ENCODE peak calls at places on chromosomes 2 and 18, in nine cellular contexts. N is endothelial cell of umbilical vein, M is vagina, P is endodermal cell, K is neuronal stem cell, D is lower lobe of right lung, Y is bronchial epithelial cell, A is SK-N-SH, O is AG09309. G is an unnamed sample.

GRCh38 chr2:114610677-114611076 is 168.2 kb downstream of the DPP10 start:
- DNase-seq in N (no peak), M (no peak), P (peak; percentile 59), K (no peak), D (no peak), Y (peak; percentile 64), A (peak; percentile 0), O (no peak), G (no peak)

GRCh38 chr2:123808243-123808642 is 216.8 kb upstream of the CNTNAP5 start:
- DNase-seq in N (no peak), M (no peak), P (peak; percentile 81), K (no peak), D (no peak), Y (no peak), A (no peak), O (no peak), G (no peak)

GRCh38 chr18:58174285-58174684 is 130.3 kb downstream of the NEDD4L start:
- DNase-seq in N (no peak), M (no peak), P (peak; percentile 67), K (no peak), D (no peak), Y (no peak), A (no peak), O (no peak), G (no peak)

GRCh38 chr18:58496937-58497336 is 132.0 kb downstream of the ALPK2 start:
- DNase-seq in N (no peak), M (no peak), P (peak; percentile 83), K (no peak), D (no peak), Y (peak; percentile 20), A (no peak), O (no peak), G (no peak)

GRCh38 chr2:61898810-61899209 is 6.7 kb upstream of the COMMD1 start:
- DNase-seq in N (peak; percentile 30), M (no peak), P (no peak), K (no peak), D (no peak), Y (peak; percentile 36), A (peak; percentile 35), O (no peak), G (peak; percentile 46)

GRCh38 chr2:118310016-118310877 is 222.0 kb downstream of the INSIG2 start:
- DNase-seq in N (peak; percentile 48), M (no peak), P (peak; percentile 87), K (no peak), D (peak; percentile 40), Y (peak; percentile 28), A (peak; percentile 28), O (no peak), G (peak; percentile 56)

GRCh38 chr2:62340981-62341624 is 145.2 kb downstream of the B3GNT2 start:
- DNase-seq in N (no peak), M (no peak), P (peak; percentile 64), K (no peak), D (no peak), Y (peak; percentile 38), A (peak; percentile 69), O (no peak), G (peak; percentile 8)

GRCh38 chr18:69838620-69839411 is 108.9 kb downstream of the CD226 start:
- DNase-seq in N (no peak), M (no peak), P (peak; percentile 84), K (no peak), D (no peak), Y (no peak), A (peak; percentile 29), O (no peak), G (no peak)

GRCh38 chr2:96788393-96789244 is 27.4 kb upstream of the CNNM3 start:
- DNase-seq in N (no peak), M (no peak), P (no peak), K (no peak), D (no peak), Y (no peak), A (peak; percentile 80), O (no peak), G (peak; percentile 17)

DNA sequence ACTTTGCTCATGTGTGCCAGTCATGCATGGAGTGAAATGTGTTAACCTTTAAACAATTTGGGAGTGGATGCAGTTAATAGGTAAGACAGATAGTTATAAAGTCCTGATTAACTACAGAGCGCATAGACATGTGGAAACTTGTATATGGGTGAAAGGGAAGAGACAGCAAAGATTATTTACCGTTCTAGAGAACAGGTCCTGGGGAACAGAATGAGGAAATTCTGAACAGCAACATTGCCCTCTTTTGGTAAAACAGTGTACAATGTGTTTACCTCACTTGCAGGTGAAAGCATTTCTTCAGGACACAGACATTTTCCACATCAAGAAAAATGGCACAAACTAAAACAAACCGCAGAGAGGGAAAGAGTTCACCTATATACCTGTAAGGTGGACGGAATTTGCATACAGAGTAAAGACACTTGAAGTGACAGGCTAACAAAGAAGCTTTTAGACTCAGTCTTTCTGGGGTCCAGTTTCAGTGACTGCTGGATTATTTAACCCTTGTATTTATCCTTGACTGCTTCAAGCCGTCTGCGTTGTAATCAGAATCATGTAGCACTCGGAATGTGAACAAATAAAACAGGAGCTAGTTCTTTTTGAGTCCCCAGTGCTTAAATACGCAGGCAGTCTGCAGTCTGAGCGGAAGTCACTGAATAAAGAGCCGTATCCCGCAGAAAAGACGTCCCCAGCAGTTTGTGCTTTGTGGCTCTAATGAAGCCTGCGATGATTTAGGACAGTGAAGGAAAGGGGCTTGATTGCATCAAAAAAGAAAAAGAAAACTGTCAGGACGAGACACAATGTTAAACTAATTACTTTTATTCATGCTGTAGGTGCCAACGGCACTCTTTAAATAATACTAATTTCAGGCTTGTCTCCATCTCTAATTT is 364.8 kb upstream of the GALNT5 start:
- DNase-seq in N (peak; percentile 46), M (no peak), P (no peak), K (peak; percentile 41), D (no peak), Y (peak; percentile 96), A (peak; percentile 0), O (no peak), G (peak; percentile 48)
- H3K4me3 ChIP-seq in N (peak overlapping the region; percentile 56), M (peak overlapping the region; percentile 9), P (no peak overlapping the region), K (no peak overlapping the region), D (peak overlapping the region; percentile 30), Y (peak overlapping the region; percentile 36), A (peak overlapping the region; percentile 25), O (peak overlapping the region; percentile 23), G (peak overlapping the region; percentile 78)

DNA sequence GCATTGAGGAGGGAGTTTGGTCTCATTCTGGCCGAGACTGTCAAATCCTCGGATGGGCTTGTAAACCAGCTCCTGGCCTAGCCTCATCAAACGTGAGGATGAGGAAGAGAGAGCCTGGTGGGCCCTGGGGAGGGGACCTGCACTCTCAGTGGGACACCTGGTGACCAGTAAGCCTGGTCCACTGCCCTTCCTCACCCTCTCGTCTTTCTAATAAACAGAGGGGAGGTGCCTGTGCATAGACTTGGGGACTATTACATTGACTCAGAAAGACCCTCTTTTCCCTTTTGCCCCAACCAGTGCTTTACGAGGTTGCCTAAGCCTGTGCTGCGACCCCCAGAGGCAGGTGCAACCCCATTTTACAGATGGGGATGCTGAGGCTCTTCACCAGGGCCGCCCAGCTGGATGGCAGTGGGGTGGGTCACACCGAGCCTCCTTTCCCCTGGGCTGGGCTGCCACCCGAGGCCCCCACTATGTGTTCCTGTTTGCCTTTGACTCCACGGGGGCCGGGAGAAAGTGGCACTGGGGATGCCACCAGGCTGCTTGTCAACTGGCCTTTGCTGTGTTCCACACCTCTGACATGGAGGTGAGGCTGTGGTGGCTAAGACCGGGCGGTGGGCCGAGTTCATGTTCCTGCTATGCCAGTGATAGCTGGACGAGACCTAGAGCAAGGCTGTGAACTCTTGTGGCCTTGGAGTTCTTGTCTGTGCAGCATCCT is 85.9 kb downstream of the GLI2 start:
- DNase-seq in N (no peak), M (no peak), P (no peak), K (no peak), D (peak; percentile 23), Y (no peak), A (no peak), O (no peak), G (no peak)
- H3K4me3 ChIP-seq in N (no peak overlapping the region), M (no peak overlapping the region), P (no peak overlapping the region), K (no peak overlapping the region), D (no peak overlapping the region), Y (no peak overlapping the region), A (no peak overlapping the region), O (no peak overlapping the region), G (no peak overlapping the region)

GRCh38 chr2:128622371-128622770 is 303.7 kb upstream of the HS6ST1 start:
- DNase-seq in N (no peak), M (no peak), P (no peak), K (no peak), D (peak; percentile 72), Y (no peak), A (no peak), O (no peak), G (no peak)

GRCh38 chr2:128624956-128625355 is 306.3 kb upstream of the HS6ST1 start:
- DNase-seq in N (no peak), M (no peak), P (no peak), K (no peak), D (peak; percentile 21), Y (no peak), A (no peak), O (no peak), G (no peak)

GRCh38 chr2:128623776-128624424 is 305.2 kb upstream of the HS6ST1 start:
- DNase-seq in N (no peak), M (no peak), P (no peak), K (no peak), D (peak; percentile 18), Y (peak; percentile 39), A (no peak), O (peak; percentile 77), G (peak; percentile 95)

GRCh38 chr2:128624425-128624795 is 305.7 kb upstream of the HS6ST1 start:
- DNase-seq in N (no peak), M (no peak), P (no peak), K (no peak), D (peak; percentile 6), Y (no peak), A (no peak), O (no peak), G (no peak)

DNA sequence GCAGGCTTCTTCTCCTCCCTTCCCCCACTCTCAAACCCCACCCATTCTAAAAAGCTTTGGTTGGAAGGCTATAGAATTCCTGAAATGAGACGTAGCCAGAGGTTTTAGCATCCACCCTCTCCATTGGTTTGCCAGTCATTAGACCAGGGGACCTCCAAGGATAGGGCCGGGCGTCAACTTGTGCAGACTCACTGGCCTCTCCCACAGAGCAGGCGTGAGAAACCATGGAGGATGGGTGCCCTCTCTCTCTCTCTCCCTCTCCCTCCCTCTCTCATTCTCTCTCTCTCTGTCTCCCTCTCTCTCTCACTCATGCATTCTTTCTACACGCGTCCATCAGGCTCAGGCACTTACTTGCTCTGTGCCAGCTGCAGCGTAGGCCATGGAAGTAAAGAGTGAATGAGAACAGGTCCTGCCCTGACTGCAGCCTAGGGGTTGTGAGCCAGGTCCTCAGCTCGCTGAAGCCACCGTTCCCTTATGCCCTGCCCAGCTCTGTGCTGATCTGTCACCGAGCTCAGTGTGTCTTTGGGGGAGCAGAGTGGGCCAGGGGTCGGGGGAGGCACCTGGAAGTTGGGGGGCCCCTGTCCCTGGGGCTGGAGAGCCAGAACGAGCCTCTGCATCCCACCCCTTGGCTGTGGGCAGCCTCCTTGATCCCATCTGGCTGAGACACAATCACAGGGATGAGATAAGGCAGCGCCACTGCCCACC is 304.4 kb upstream of the HS6ST1 start:
- DNase-seq in N (no peak), M (no peak), P (no peak), K (no peak), D (peak; percentile 24), Y (no peak), A (no peak), O (no peak), G (peak; percentile 22)
- H3K4me3 ChIP-seq in N (no peak overlapping the region), M (no peak overlapping the region), P (no peak overlapping the region), K (no peak overlapping the region), D (no peak overlapping the region), Y (no peak overlapping the region), A (no peak overlapping the region), O (no peak overlapping the region), G (no peak overlapping the region)

DNA sequence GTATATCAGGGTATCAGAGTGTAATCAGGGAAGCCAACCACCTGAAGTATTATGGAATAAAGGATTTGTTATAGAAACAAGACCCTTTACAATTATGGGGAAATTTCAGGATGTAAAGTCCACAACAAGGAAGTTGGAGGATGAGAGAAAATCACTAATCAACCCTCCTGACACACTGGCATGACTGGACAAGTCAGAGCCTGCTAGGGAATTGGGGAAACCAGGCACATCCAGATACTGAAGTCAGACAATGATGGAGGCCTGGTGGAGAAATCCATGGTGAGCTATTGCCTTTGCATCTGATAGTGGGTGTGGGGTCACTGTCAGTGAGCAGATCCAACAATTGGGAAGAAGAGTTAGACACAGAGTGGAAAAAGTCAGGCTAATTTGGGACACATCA is 158.8 kb upstream of the FBXO11 start:
- DNase-seq in N (no peak), M (no peak), P (no peak), K (no peak), D (no peak), Y (peak; percentile 83), A (no peak), O (no peak), G (no peak)
- H3K4me3 ChIP-seq in N (no peak overlapping the region), M (no peak overlapping the region), P (no peak overlapping the region), K (no peak overlapping the region), D (no peak overlapping the region), Y (no peak overlapping the region), A (no peak overlapping the region), O (no peak overlapping the region), G (no peak overlapping the region)